ENCODE peak calls at places on chromosome 18, in ten cellular contexts. C is mucosa of descending colon; J is A172; D is NCI-H2081; B is COR-L47; Z is CD4-positive, alpha-beta T cell; X is NCI-H526 treated with DMSO at 0.1 percent for 48 hours; O is substantia nigra; G is psoas muscle; W is astrocyte of the hippocampus. Q is an unnamed sample.

GRCh38 chr18:42281124-42281523 is 326.1 kb downstream of the PIK3C3 start:
- DNase-seq in C (no peak), J (no peak), D (no peak), B (no peak), Z (no peak), X (no peak), O (no peak), G (no peak), W (no peak), Q (no peak)

GRCh38 chr18:57329856-57330255 is 22.5 kb upstream of the ST8SIA3 start:
- DNase-seq in C (no peak), J (no peak), D (no peak), B (no peak), Z (no peak), X (no peak), O (no peak), G (no peak), W (no peak), Q (no peak)

GRCh38 chr18:50159654-50160046 is 35.3 kb downstream of the MYO5B start:
- DNase-seq in C (no peak), J (no peak), D (no peak), B (no peak), Z (no peak), X (no peak), O (no peak), G (no peak), W (no peak), Q (no peak)

GRCh38 chr18:75915941-75916640 is 488.6 kb upstream of the SMIM21 start:
- DNase-seq in C (no peak), J (no peak), D (no peak), B (peak), Z (no peak), X (no peak), O (no peak), G (no peak), W (peak), Q (peak)

GRCh38 chr18:9695605-9696004 is 12.5 kb upstream of the RAB31 start:
- DNase-seq in C (no peak), J (no peak), D (no peak), B (no peak), Z (no peak), X (no peak), O (no peak), G (no peak), W (no peak), Q (no peak)

GRCh38 chr18:25109484-25109883 is 242.5 kb downstream of the ZNF521 start:
- DNase-seq in C (no peak), J (no peak), D (no peak), B (no peak), Z (no peak), X (peak), O (no peak), G (no peak), W (no peak), Q (no peak)

GRCh38 chr18:57445488-57446319 is 10.5 kb downstream of the ONECUT2 start:
- DNase-seq in C (no peak), J (no peak), D (no peak), B (peak), Z (no peak), X (no peak), O (no peak), G (no peak), W (no peak), Q (no peak)

GRCh38 chr18:45164551-45164950 is 450.7 kb upstream of the SLC14A2 start:
- DNase-seq in C (no peak), J (no peak), D (no peak), B (no peak), Z (no peak), X (no peak), O (no peak), G (no peak), W (no peak), Q (no peak)

GRCh38 chr18:58362027-58362575 is 266.8 kb downstream of the ALPK2 start:
- DNase-seq in C (no peak), J (peak), D (no peak), B (no peak), Z (no peak), X (no peak), O (no peak), G (no peak), W (peak), Q (no peak)

GRCh38 chr18:39838831-39839230 is 2116.2 kb upstream of the PIK3C3 start:
- DNase-seq in C (no peak), J (no peak), D (no peak), B (no peak), Z (no peak), X (no peak), O (no peak), G (no peak), W (no peak), Q (no peak)

GRCh38 chr18:34760444-34760843 is 50.3 kb downstream of the DTNA start:
- DNase-seq in C (no peak), J (no peak), D (no peak), B (no peak), Z (no peak), X (no peak), O (peak), G (peak), W (peak), Q (no peak)

GRCh38 chr18:59220784-59221765 is 1.1 kb downstream of the GRP start:
- DNase-seq in C (no peak), J (no peak), D (no peak), B (peak), Z (no peak), X (no peak), O (no peak), G (no peak), W (peak), Q (peak)